ENCODE peak calls at places on chromosomes 7 and 10, in four cellular contexts. One of them, this sample, is unnamed.

GRCh38 chr7:11540271-11540761 is 291.7 kb downstream of the THSD7A start:
- DNase-seq in foreskin fibroblast: peak; percentile 66
- DNase-seq in AG04450: no peak
- DNase-seq in AG04449: no peak
- DNase-seq in this sample: peak; percentile 86

GRCh38 chr7:108245523-108246226 is 115.5 kb upstream of the LAMB4 start:
- DNase-seq in AG04450: no peak
- DNase-seq in foreskin fibroblast: no peak
- DNase-seq in AG04449: no peak
- DNase-seq in this sample: no peak

GRCh38 chr10:5783300-5783699 is 29.9 kb downstream of the GDI2 start:
- DNase-seq in AG04450: no peak
- DNase-seq in AG04449: no peak
- DNase-seq in foreskin fibroblast: no peak
- DNase-seq in this sample: no peak

GRCh38 chr10:95532536-95532935 is 28.6 kb downstream of the SORBS1 start:
- DNase-seq in AG04449: no peak
- DNase-seq in foreskin fibroblast: no peak
- DNase-seq in AG04450: no peak
- DNase-seq in this sample: no peak

GRCh38 chr7:6272481-6273323 is at the start of gene CYTH3:
- DNase-seq in AG04449: no peak
- DNase-seq in foreskin fibroblast: peak; percentile 94
- DNase-seq in AG04450: no peak
- DNase-seq in this sample: peak; percentile 73

GRCh38 chr10:53601260-53601875 is 828.8 kb upstream of the MBL2 start:
- DNase-seq in AG04450: no peak
- DNase-seq in AG04449: no peak
- DNase-seq in foreskin fibroblast: peak; percentile 36
- DNase-seq in this sample: peak; percentile 45

GRCh38 chr7:77746824-77747165 is 50.5 kb downstream of the RSBN1L start:
- DNase-seq in foreskin fibroblast: no peak
- DNase-seq in AG04449: no peak
- DNase-seq in AG04450: no peak
- DNase-seq in this sample: no peak

GRCh38 chr7:84162125-84162524 is 32.5 kb downstream of the SEMA3A start:
- DNase-seq in AG04449: no peak
- DNase-seq in AG04450: no peak
- DNase-seq in foreskin fibroblast: no peak
- DNase-seq in this sample: no peak

GRCh38 chr7:77444123-77444522 is 28.0 kb upstream of the GSAP start:
- DNase-seq in AG04450: no peak
- DNase-seq in AG04449: no peak
- DNase-seq in foreskin fibroblast: peak; percentile 73
- DNase-seq in this sample: peak; percentile 70

GRCh38 chr10:103581499-103581898 is 88.0 kb downstream of the NEURL1 start:
- DNase-seq in AG04449: no peak
- DNase-seq in foreskin fibroblast: no peak
- DNase-seq in AG04450: no peak
- DNase-seq in this sample: no peak

GRCh38 chr10:103582331-103583123 is 89.0 kb downstream of the NEURL1 start:
- DNase-seq in AG04449: no peak
- DNase-seq in foreskin fibroblast: no peak
- DNase-seq in AG04450: no peak
- DNase-seq in this sample: peak; percentile 4

GRCh38 chr10:103584216-103585010 is 90.9 kb downstream of the NEURL1 start:
- DNase-seq in foreskin fibroblast: peak; percentile 80
- DNase-seq in AG04449: no peak
- DNase-seq in AG04450: no peak
- DNase-seq in this sample: no peak

GRCh38 chr10:103585011-103585405 is 91.5 kb downstream of the NEURL1 start:
- DNase-seq in AG04449: no peak
- DNase-seq in foreskin fibroblast: no peak
- DNase-seq in AG04450: no peak
- DNase-seq in this sample: no peak

GRCh38 chr10:103583871-103584215 is 90.3 kb downstream of the NEURL1 start:
- DNase-seq in AG04449: no peak
- DNase-seq in AG04450: no peak
- DNase-seq in foreskin fibroblast: no peak
- DNase-seq in this sample: no peak
- H3K4me3 ChIP-seq in AG04449: peak overlapping the region; percentile 54
- H3K4me3 ChIP-seq in AG04450: no peak overlapping the region
- H3K4me3 ChIP-seq in foreskin fibroblast: peak overlapping the region; percentile 57
- H3K4me3 ChIP-seq in this sample: no peak overlapping the region

GRCh38 chr7:129150199-129150996 is 5.9 kb downstream of the TSPAN33 start:
- DNase-seq in foreskin fibroblast: no peak
- DNase-seq in AG04449: no peak
- DNase-seq in AG04450: no peak
- DNase-seq in this sample: no peak
- H3K4me3 ChIP-seq in foreskin fibroblast: no peak overlapping the region
- H3K4me3 ChIP-seq in AG04449: no peak overlapping the region
- H3K4me3 ChIP-seq in AG04450: no peak overlapping the region
- H3K4me3 ChIP-seq in this sample: no peak overlapping the region

DNA sequence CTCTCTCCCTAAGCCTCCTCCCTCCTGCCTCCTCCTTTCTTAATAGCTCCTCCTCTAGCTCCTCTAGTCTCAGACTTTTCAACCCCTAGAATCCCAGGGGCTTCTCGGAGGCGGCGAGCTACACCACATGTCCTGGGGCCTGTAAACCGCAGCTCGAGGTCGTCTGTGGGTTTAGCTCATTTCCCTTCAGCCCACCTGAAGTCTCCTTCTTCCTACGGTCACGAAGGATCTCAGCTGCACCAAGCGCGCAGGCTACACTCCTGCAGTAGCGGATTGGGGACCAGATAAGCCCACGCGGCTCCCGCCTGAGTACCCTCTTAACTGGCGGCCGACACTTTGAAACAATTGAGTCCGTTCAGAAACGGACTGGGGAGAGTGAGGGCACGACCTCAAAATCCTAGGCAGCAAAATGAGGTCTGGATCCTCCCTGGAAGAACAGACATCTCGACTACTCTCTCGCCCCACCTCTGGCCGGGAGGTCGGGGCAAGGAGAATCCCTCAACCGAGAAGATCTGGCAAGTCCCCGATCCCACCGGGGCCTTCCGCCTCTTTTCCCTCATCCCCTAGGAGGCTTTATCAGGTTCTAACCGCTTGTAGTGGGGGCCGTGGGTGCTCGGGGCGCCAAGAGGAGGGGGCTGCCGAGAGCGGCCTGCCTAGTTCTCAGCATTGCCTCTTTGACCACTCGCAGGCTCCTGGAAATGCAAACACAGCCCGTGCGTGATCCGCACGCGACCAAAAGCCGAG is 1.3 kb upstream of the SORCS3 start:
- DNase-seq in AG04449: no peak
- DNase-seq in AG04450: no peak
- DNase-seq in foreskin fibroblast: peak; percentile 12
- DNase-seq in this sample: no peak
- H3K4me3 ChIP-seq in AG04449: no peak overlapping the region
- H3K4me3 ChIP-seq in AG04450: no peak overlapping the region
- H3K4me3 ChIP-seq in foreskin fibroblast: no peak overlapping the region
- H3K4me3 ChIP-seq in this sample: no peak overlapping the region

DNA sequence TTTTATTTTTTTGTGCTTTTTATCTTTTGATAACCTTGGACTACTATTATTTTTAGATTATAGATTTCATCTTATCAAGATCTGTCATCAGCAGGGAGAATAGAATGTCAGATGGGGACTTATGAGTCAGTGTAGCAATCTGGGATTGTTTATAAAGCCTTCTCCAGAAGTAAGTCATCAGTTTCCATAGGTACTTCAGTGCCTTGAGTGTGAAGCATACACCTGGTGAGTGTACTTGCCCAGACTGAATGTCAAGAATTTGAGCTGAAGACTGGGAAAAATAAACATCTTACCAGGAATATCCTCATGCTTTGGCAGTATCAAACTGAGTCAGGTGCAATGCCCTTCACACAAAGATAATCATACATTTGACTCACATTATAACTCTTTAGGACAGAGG is 2.2 kb downstream of the CASD1 start:
- DNase-seq in AG04450: no peak
- DNase-seq in AG04449: no peak
- DNase-seq in foreskin fibroblast: no peak
- DNase-seq in this sample: no peak
- H3K4me3 ChIP-seq in AG04450: no peak overlapping the region
- H3K4me3 ChIP-seq in AG04449: no peak overlapping the region
- H3K4me3 ChIP-seq in foreskin fibroblast: no peak overlapping the region
- H3K4me3 ChIP-seq in this sample: no peak overlapping the region

GRCh38 chr7:4631664-4632171 is 50.4 kb upstream of the FOXK1 start:
- DNase-seq in foreskin fibroblast: peak; percentile 97
- DNase-seq in AG04449: peak; percentile 60
- DNase-seq in AG04450: peak; percentile 85
- DNase-seq in this sample: peak; percentile 30

GRCh38 chr7:4633012-4633411 is 49.1 kb upstream of the FOXK1 start:
- DNase-seq in AG04450: no peak
- DNase-seq in AG04449: no peak
- DNase-seq in foreskin fibroblast: peak; percentile 64
- DNase-seq in this sample: no peak

GRCh38 chr7:4634166-4634565 is 47.9 kb upstream of the FOXK1 start:
- DNase-seq in foreskin fibroblast: no peak
- DNase-seq in AG04450: no peak
- DNase-seq in AG04449: no peak
- DNase-seq in this sample: no peak

GRCh38 chr7:4629287-4629905 is 52.7 kb upstream of the FOXK1 start:
- DNase-seq in AG04450: no peak
- DNase-seq in AG04449: no peak
- DNase-seq in foreskin fibroblast: no peak
- DNase-seq in this sample: no peak

DNA sequence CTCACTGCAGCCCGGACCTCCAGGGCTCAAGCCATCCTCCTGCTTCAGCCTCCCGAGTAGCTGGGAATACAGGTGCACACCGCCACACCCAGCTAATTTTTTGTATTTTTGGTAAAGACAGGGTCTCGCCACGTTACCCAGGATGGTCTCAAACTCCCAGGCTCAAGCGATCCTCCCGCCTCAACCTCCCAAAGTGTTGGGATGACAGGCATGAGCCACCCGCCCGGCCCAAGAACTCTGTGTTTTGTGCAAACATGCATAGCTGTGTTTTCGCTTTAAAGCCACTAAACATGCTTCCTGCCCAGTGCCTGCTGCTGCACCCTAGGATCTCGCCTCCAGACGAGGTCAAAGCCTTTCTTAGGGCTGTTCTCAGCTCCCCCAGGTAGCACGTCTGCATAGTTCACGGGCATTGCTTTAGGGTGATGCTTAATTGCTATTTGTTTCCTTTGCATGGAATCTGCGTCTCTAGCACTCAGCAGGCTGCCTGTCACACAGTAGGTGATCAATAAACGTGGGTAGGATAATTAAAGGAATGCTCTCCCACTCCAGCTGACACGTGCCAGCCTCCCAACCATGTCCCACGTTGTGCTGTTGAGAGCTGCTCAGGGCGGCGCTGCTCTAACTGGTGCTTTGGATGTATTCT is 51.0 kb upstream of the FOXK1 start:
- DNase-seq in foreskin fibroblast: no peak
- DNase-seq in AG04450: no peak
- DNase-seq in AG04449: no peak
- DNase-seq in this sample: no peak
- H3K4me3 ChIP-seq in foreskin fibroblast: peak overlapping the region; percentile 61
- H3K4me3 ChIP-seq in AG04450: peak overlapping the region; percentile 57
- H3K4me3 ChIP-seq in AG04449: peak overlapping the region; percentile 53
- H3K4me3 ChIP-seq in this sample: peak overlapping the region; percentile 69

GRCh38 chr7:122883049-122883670 is 3.1 kb downstream of the CADPS2 start:
- DNase-seq in AG04449: no peak
- DNase-seq in foreskin fibroblast: no peak
- DNase-seq in AG04450: no peak
- DNase-seq in this sample: no peak
- H3K4me3 ChIP-seq in AG04449: no peak overlapping the region
- H3K4me3 ChIP-seq in foreskin fibroblast: no peak overlapping the region
- H3K4me3 ChIP-seq in AG04450: no peak overlapping the region
- H3K4me3 ChIP-seq in this sample: no peak overlapping the region